ENCODE peak calls at places on chromosomes 16 and 17, in seven cellular contexts. Y is AG04450, E is body of pancreas, W is kidney epithelial cell, H is uterus, C is tibial artery, X is AG10803. Q is an unnamed sample.

GRCh38 chr16:11583889-11584565 is 2.7 kb downstream of the LITAF start:
- DNase-seq in X (no peak), Y (no peak), C (peak), E (peak), H (no peak), W (no peak), Q (no peak)

GRCh38 chr16:75820672-75821071 is 94.4 kb upstream of the CPHXL start:
- DNase-seq in W (no peak), C (no peak), X (no peak), E (no peak), H (no peak), Y (no peak), Q (no peak)

GRCh38 chr17:82687375-82687861 is 11.1 kb downstream of the RAB40B start:
- DNase-seq in C (no peak), Y (no peak), W (peak), H (no peak), X (no peak), E (peak), Q (no peak)

GRCh38 chr16:2827481-2827790 is 2.7 kb upstream of the ZG16B start:
- DNase-seq in H (no peak), W (no peak), Y (no peak), X (no peak), E (no peak), C (no peak), Q (no peak)

GRCh38 chr16:56835330-56835729 is 29.7 kb upstream of the SLC12A3 start:
- DNase-seq in C (no peak), X (no peak), Y (no peak), H (no peak), E (no peak), W (no peak), Q (no peak)

GRCh38 chr16:3157229-3158013 is 22.6 kb downstream of the ZNF213 start:
- DNase-seq in Y (peak), W (peak), C (peak), X (peak), E (peak), H (peak), Q (peak)

GRCh38 chr17:48522031-48522593 is 8.7 kb downstream of the HOXB1 start:
- DNase-seq in C (no peak), Y (no peak), H (no peak), E (no peak), X (no peak), W (no peak), Q (no peak)

GRCh38 chr17:81400154-81400938 is 5.1 kb downstream of the BAHCC1 start:
- DNase-seq in X (peak), W (no peak), Y (no peak), C (no peak), E (peak), H (no peak), Q (no peak)

GRCh38 chr17:27855454-27855853 is 37.7 kb downstream of the LYRM9 start:
- DNase-seq in W (no peak), E (no peak), X (no peak), Y (no peak), H (no peak), C (no peak), Q (no peak)

GRCh38 chr16:68707341-68708152 is 29.5 kb upstream of the CDH1 start:
- DNase-seq in H (no peak), E (peak), Y (no peak), X (peak), C (no peak), W (peak), Q (no peak)

GRCh38 chr17:42537156-42537805 is 1.2 kb downstream of the NAGLU start:
- DNase-seq in H (no peak), C (no peak), E (no peak), X (no peak), W (no peak), Y (no peak), Q (no peak)
- H3K4me3 ChIP-seq in H (peak), C (peak), E (peak), X (peak), W (peak), Y (peak), Q (peak)

GRCh38 chr16:70749681-70750601 is 51.0 kb downstream of the VAC14 start:
- DNase-seq in Y (no peak), C (no peak), H (peak), X (no peak), E (no peak), W (no peak), Q (no peak)

GRCh38 chr16:70749006-70749678 is 51.8 kb downstream of the VAC14 start:
- DNase-seq in W (no peak), H (no peak), Y (no peak), E (peak), C (no peak), X (no peak), Q (no peak)

GRCh38 chr16:70751593-70751992 is 49.4 kb downstream of the VAC14 start:
- DNase-seq in X (no peak), C (no peak), Y (no peak), E (no peak), H (no peak), W (no peak), Q (no peak)

GRCh38 chr16:70752381-70752780 is 48.6 kb downstream of the VAC14 start:
- DNase-seq in W (no peak), H (no peak), C (no peak), E (no peak), Y (no peak), X (no peak), Q (no peak)

DNA sequence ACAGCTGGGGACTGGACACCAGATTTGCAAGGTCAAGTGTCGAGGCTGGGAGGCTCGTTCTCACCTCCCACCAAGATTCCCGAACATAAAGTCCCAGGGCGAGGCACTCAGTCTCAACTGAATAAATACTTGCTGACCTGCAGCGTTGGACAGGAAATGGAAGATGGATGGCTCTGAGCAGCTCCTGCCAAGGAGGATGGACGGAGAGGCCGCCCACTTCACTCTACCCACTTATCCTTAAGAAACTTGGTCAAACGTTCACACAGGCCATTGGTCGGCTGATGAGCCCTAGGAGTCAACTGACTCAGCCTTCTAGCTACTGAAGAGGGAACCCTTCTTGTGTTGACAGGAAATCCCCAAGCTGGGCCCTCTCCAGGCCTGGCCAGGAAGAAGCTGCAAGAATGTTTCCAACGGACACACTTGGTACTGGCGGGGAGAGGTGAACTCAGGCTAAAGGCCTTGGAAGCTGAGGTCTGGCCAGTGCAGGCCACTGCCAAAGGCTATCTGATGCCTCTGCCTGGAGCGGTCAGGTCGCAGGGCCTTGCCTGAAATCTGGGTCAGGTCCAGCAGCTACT is 50.0 kb downstream of the VAC14 start:
- DNase-seq in W (no peak), Y (peak), X (peak), H (peak), E (peak), C (peak), Q (peak)
- TF ChIP-seq CTCF in W (no peak), Y (no peak), X (peak), H (peak), E (no peak), C (no peak), Q (no peak)

GRCh38 chr17:39151680-39152058 is 232 bp upstream of the PLXDC1 start:
- DNase-seq in C (no peak), Y (no peak), H (no peak), W (no peak), E (no peak), X (no peak), Q (no peak)
- H3K4me3 ChIP-seq in C (peak), Y (peak), H (peak), W (peak), E (no peak), X (peak), Q (peak)

GRCh38 chr17:55845385-55845784 is 94.5 kb downstream of the PCTP start:
- DNase-seq in H (peak), C (peak), W (no peak), Y (no peak), X (peak), E (peak), Q (no peak)
- TF ChIP-seq CTCF in H (no peak), C (peak), W (peak), Y (peak), X (peak), E (no peak), Q (peak)

DNA sequence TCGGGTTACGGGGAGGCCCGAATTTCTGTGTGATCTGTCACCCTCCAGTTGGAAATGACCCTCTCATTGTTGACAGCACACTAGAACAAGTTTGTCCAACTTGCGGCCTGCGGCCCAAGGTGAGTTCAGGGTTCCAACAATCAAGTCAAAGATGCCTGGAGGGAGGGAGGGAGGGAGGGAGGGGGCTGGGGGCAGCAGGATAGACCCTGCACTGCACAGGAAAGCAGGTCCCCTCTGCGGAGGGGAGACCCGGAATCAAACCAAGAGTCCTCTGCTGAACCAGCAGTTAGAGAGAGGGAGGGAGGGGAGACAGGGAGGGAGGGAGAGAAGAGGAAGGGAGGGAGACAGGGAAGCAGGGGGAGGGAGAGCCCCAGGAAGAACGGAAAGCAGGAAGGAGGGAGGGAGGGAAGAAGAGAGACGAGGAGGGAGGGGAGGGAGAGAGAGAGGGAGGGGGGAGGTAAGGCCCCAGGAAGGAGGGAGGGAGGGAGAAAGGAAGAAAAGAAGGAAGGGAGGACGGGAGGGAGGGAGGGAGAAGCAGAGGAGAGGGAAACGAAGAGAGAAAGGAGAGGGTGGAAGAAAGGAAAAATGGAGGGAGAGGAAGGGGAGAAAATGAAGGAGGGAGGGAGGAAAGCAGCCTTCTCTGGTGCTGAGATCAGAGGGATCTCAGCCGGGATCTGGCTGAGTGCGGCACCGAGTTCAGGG is 96.7 kb upstream of the CDH5 start:
- DNase-seq in X (no peak), W (no peak), H (no peak), Y (no peak), C (no peak), E (no peak), Q (no peak)
- H3K4me3 ChIP-seq in X (no peak), W (no peak), H (peak), Y (peak), C (peak), E (no peak), Q (peak)

GRCh38 chr16:66551362-66551761 is 1.0 kb upstream of the CKLF start:
- DNase-seq in Y (no peak), X (peak), H (no peak), W (no peak), E (no peak), C (no peak), Q (no peak)
- TF ChIP-seq CTCF in Y (peak), X (peak), H (peak), W (no peak), E (peak), C (peak), Q (no peak)